ENCODE peak calls at places on chromosomes 13 and 19, in five cellular contexts. One of them, this sample, is unnamed.

GRCh38 chr13:79463604-79464003 is 17.4 kb upstream of the NDFIP2 start:
- DNase-seq in nephron progenitor cell: no peak
- DNase-seq in heart left ventricle: no peak
- DNase-seq in endodermal cell: no peak
- DNase-seq in GM23338: no peak
- DNase-seq in this sample: no peak

GRCh38 chr19:38711726-38712153 is 32.5 kb downstream of the CAPN12 start:
- DNase-seq in heart left ventricle: peak; percentile 55
- DNase-seq in GM23338: no peak
- DNase-seq in nephron progenitor cell: no peak
- DNase-seq in endodermal cell: no peak
- DNase-seq in this sample: no peak

GRCh38 chr13:113453962-113454361 is 674 bp upstream of the ADPRHL1 start:
- DNase-seq in GM23338: no peak
- DNase-seq in endodermal cell: no peak
- DNase-seq in heart left ventricle: no peak
- DNase-seq in nephron progenitor cell: no peak
- DNase-seq in this sample: no peak

GRCh38 chr19:2261438-2262172 is 5.4 kb upstream of the JSRP1 start:
- DNase-seq in nephron progenitor cell: no peak
- DNase-seq in heart left ventricle: no peak
- DNase-seq in endodermal cell: peak; percentile 84
- DNase-seq in GM23338: peak; percentile 66
- DNase-seq in this sample: no peak

GRCh38 chr13:113764793-113765190 is 5.8 kb downstream of the TMEM255B start:
- DNase-seq in nephron progenitor cell: no peak
- DNase-seq in heart left ventricle: no peak
- DNase-seq in GM23338: no peak
- DNase-seq in endodermal cell: peak; percentile 23
- DNase-seq in this sample: no peak

GRCh38 chr19:1279782-1280341 is 4.5 kb downstream of the FAM174C start:
- DNase-seq in endodermal cell: peak; percentile 96
- DNase-seq in nephron progenitor cell: peak; percentile 89
- DNase-seq in GM23338: peak; percentile 86
- DNase-seq in heart left ventricle: peak; percentile 84
- DNase-seq in this sample: peak; percentile 87

GRCh38 chr19:46611791-46612190 is 10.7 kb downstream of the CALM3 start:
- DNase-seq in endodermal cell: peak; percentile 37
- DNase-seq in heart left ventricle: no peak
- DNase-seq in nephron progenitor cell: no peak
- DNase-seq in GM23338: no peak
- DNase-seq in this sample: no peak

GRCh38 chr19:36916991-36917390 is 859 bp downstream of the ZNF568 start:
- DNase-seq in GM23338: peak; percentile 20
- DNase-seq in nephron progenitor cell: no peak
- DNase-seq in heart left ventricle: no peak
- DNase-seq in endodermal cell: peak; percentile 39
- DNase-seq in this sample: no peak

GRCh38 chr13:113648218-113648615 is 9.8 kb downstream of the ATP4B start:
- DNase-seq in GM23338: no peak
- DNase-seq in endodermal cell: peak; percentile 34
- DNase-seq in nephron progenitor cell: no peak
- DNase-seq in heart left ventricle: peak; percentile 8
- DNase-seq in this sample: no peak

GRCh38 chr13:108176685-108177274 is 38.6 kb downstream of the LIG4 start:
- DNase-seq in endodermal cell: peak; percentile 85
- DNase-seq in GM23338: peak; percentile 77
- DNase-seq in heart left ventricle: no peak
- DNase-seq in nephron progenitor cell: peak; percentile 38
- DNase-seq in this sample: peak; percentile 41

GRCh38 chr19:2333807-2334211 is 5.3 kb downstream of the SPPL2B start:
- DNase-seq in endodermal cell: no peak
- DNase-seq in GM23338: no peak
- DNase-seq in heart left ventricle: no peak
- DNase-seq in nephron progenitor cell: no peak
- DNase-seq in this sample: no peak

GRCh38 chr13:45704211-45704739 is 2.2 kb downstream of the CBY2 start:
- DNase-seq in nephron progenitor cell: no peak
- DNase-seq in endodermal cell: no peak
- DNase-seq in GM23338: no peak
- DNase-seq in heart left ventricle: no peak
- DNase-seq in this sample: no peak

GRCh38 chr13:83414393-83414792 is 467.9 kb downstream of the SLITRK1 start:
- DNase-seq in nephron progenitor cell: no peak
- DNase-seq in GM23338: no peak
- DNase-seq in heart left ventricle: no peak
- DNase-seq in endodermal cell: no peak
- DNase-seq in this sample: no peak

GRCh38 chr19:47158367-47158791 is 27.7 kb downstream of the SAE1 start:
- DNase-seq in endodermal cell: no peak
- DNase-seq in GM23338: no peak
- DNase-seq in nephron progenitor cell: no peak
- DNase-seq in heart left ventricle: peak; percentile 18
- DNase-seq in this sample: no peak

GRCh38 chr19:10553943-10554381 is 10.3 kb downstream of the ATG4D start:
- DNase-seq in heart left ventricle: no peak
- DNase-seq in nephron progenitor cell: no peak
- DNase-seq in GM23338: no peak
- DNase-seq in endodermal cell: no peak
- DNase-seq in this sample: peak; percentile 71

GRCh38 chr13:99991013-99991805 is 9.6 kb downstream of the ZIC2 start:
- DNase-seq in nephron progenitor cell: peak; percentile 21
- DNase-seq in GM23338: peak; percentile 68
- DNase-seq in heart left ventricle: no peak
- DNase-seq in endodermal cell: peak; percentile 85
- DNase-seq in this sample: no peak

GRCh38 chr13:91809161-91809560 is 410.7 kb downstream of the GPC5 start:
- DNase-seq in endodermal cell: no peak
- DNase-seq in GM23338: no peak
- DNase-seq in nephron progenitor cell: no peak
- DNase-seq in heart left ventricle: no peak
- DNase-seq in this sample: no peak

GRCh38 chr19:37227996-37228395 is 10.0 kb downstream of the ZNF383 start:
- DNase-seq in GM23338: peak; percentile 84
- DNase-seq in endodermal cell: peak; percentile 86
- DNase-seq in heart left ventricle: no peak
- DNase-seq in nephron progenitor cell: peak; percentile 19
- DNase-seq in this sample: no peak

GRCh38 chr19:36605839-36606478 is 846 bp downstream of the ZNF382 start:
- DNase-seq in heart left ventricle: no peak
- DNase-seq in GM23338: no peak
- DNase-seq in nephron progenitor cell: no peak
- DNase-seq in endodermal cell: no peak
- DNase-seq in this sample: peak; percentile 43

GRCh38 chr13:77919351-77920294 is 992 bp upstream of the EDNRB start:
- DNase-seq in GM23338: peak; percentile 69
- DNase-seq in heart left ventricle: peak; percentile 64
- DNase-seq in endodermal cell: peak; percentile 81
- DNase-seq in nephron progenitor cell: peak; percentile 46
- DNase-seq in this sample: no peak

GRCh38 chr13:74287672-74288169 is 153.5 kb upstream of the KLF12 start:
- DNase-seq in nephron progenitor cell: peak; percentile 63
- DNase-seq in GM23338: peak; percentile 90
- DNase-seq in heart left ventricle: peak; percentile 80
- DNase-seq in endodermal cell: peak; percentile 78
- DNase-seq in this sample: peak; percentile 30

GRCh38 chr13:113452942-113453901 is at the start of gene ADPRHL1:
- DNase-seq in heart left ventricle: peak; percentile 79
- DNase-seq in GM23338: no peak
- DNase-seq in nephron progenitor cell: peak; percentile 42
- DNase-seq in endodermal cell: no peak
- DNase-seq in this sample: no peak

GRCh38 chr19:33890569-33890968 is 93.9 kb downstream of the KCTD15 start:
- DNase-seq in heart left ventricle: no peak
- DNase-seq in GM23338: no peak
- DNase-seq in endodermal cell: no peak
- DNase-seq in nephron progenitor cell: no peak
- DNase-seq in this sample: no peak

GRCh38 chr19:38617764-38618589 is at the start of gene MAP4K1:
- DNase-seq in heart left ventricle: peak; percentile 57
- DNase-seq in GM23338: peak; percentile 19
- DNase-seq in nephron progenitor cell: no peak
- DNase-seq in endodermal cell: peak; percentile 69
- DNase-seq in this sample: peak; percentile 86

GRCh38 chr19:54248016-54248601 is 5.5 kb upstream of the LILRA6 start:
- DNase-seq in heart left ventricle: peak; percentile 45
- DNase-seq in nephron progenitor cell: no peak
- DNase-seq in GM23338: no peak
- DNase-seq in endodermal cell: peak; percentile 7
- DNase-seq in this sample: no peak

GRCh38 chr19:55723491-55723890 is 14.7 kb downstream of the NLRP9 start:
- DNase-seq in heart left ventricle: no peak
- DNase-seq in endodermal cell: no peak
- DNase-seq in nephron progenitor cell: no peak
- DNase-seq in GM23338: no peak
- DNase-seq in this sample: no peak

GRCh38 chr19:13095934-13096890 is 6.4 kb downstream of the LYL1 start:
- DNase-seq in GM23338: peak; percentile 90
- DNase-seq in heart left ventricle: peak; percentile 46
- DNase-seq in endodermal cell: peak; percentile 92
- DNase-seq in nephron progenitor cell: peak; percentile 71
- DNase-seq in this sample: no peak

GRCh38 chr13:89953581-89953980 is 1393.9 kb upstream of the MIR17HG start:
- DNase-seq in GM23338: no peak
- DNase-seq in nephron progenitor cell: no peak
- DNase-seq in heart left ventricle: no peak
- DNase-seq in endodermal cell: no peak
- DNase-seq in this sample: no peak

GRCh38 chr19:18425515-18426415 is 6.6 kb downstream of the SSBP4 start:
- DNase-seq in GM23338: peak; percentile 26
- DNase-seq in nephron progenitor cell: no peak
- DNase-seq in heart left ventricle: peak; percentile 77
- DNase-seq in endodermal cell: peak; percentile 49
- DNase-seq in this sample: no peak
- TF ChIP-seq CTCF in GM23338: peak; percentile 9
- TF ChIP-seq CTCF in nephron progenitor cell: no peak
- TF ChIP-seq CTCF in heart left ventricle: no peak
- TF ChIP-seq CTCF in endodermal cell: no peak
- TF ChIP-seq CTCF in this sample: no peak

GRCh38 chr13:21675095-21676007 is 4.5 kb downstream of the FGF9 start:
- DNase-seq in nephron progenitor cell: peak; percentile 55
- DNase-seq in heart left ventricle: peak; percentile 52
- DNase-seq in GM23338: peak; percentile 61
- DNase-seq in endodermal cell: peak; percentile 74
- DNase-seq in this sample: peak; percentile 35

GRCh38 chr13:21674271-21675009 is 3.6 kb downstream of the FGF9 start:
- DNase-seq in nephron progenitor cell: peak; percentile 69
- DNase-seq in GM23338: peak; percentile 65
- DNase-seq in heart left ventricle: peak; percentile 38
- DNase-seq in endodermal cell: peak; percentile 72
- DNase-seq in this sample: peak; percentile 30

GRCh38 chr13:21672811-21673591 is 2.1 kb downstream of the FGF9 start:
- DNase-seq in nephron progenitor cell: peak; percentile 18
- DNase-seq in GM23338: no peak
- DNase-seq in endodermal cell: no peak
- DNase-seq in heart left ventricle: no peak
- DNase-seq in this sample: peak; percentile 14

GRCh38 chr13:21671793-21672680 is 1.2 kb downstream of the FGF9 start:
- DNase-seq in endodermal cell: peak; percentile 49
- DNase-seq in GM23338: peak; percentile 46
- DNase-seq in heart left ventricle: no peak
- DNase-seq in nephron progenitor cell: peak; percentile 17
- DNase-seq in this sample: no peak

GRCh38 chr13:21673592-21674270 is 2.9 kb downstream of the FGF9 start:
- DNase-seq in heart left ventricle: peak; percentile 47
- DNase-seq in nephron progenitor cell: peak; percentile 71
- DNase-seq in endodermal cell: peak; percentile 84
- DNase-seq in GM23338: peak; percentile 83
- DNase-seq in this sample: peak; percentile 71
- TF ChIP-seq CTCF in heart left ventricle: peak; percentile 25
- TF ChIP-seq CTCF in nephron progenitor cell: no peak
- TF ChIP-seq CTCF in endodermal cell: peak; percentile 56
- TF ChIP-seq CTCF in GM23338: no peak
- TF ChIP-seq CTCF in this sample: no peak

GRCh38 chr13:60629158-60629557 is 232.1 kb downstream of the TDRD3 start:
- DNase-seq in heart left ventricle: no peak
- DNase-seq in GM23338: peak; percentile 16
- DNase-seq in endodermal cell: no peak
- DNase-seq in nephron progenitor cell: no peak
- DNase-seq in this sample: no peak

GRCh38 chr13:60623131-60623530 is 226.1 kb downstream of the TDRD3 start:
- DNase-seq in GM23338: no peak
- DNase-seq in endodermal cell: no peak
- DNase-seq in heart left ventricle: no peak
- DNase-seq in nephron progenitor cell: no peak
- DNase-seq in this sample: no peak

DNA sequence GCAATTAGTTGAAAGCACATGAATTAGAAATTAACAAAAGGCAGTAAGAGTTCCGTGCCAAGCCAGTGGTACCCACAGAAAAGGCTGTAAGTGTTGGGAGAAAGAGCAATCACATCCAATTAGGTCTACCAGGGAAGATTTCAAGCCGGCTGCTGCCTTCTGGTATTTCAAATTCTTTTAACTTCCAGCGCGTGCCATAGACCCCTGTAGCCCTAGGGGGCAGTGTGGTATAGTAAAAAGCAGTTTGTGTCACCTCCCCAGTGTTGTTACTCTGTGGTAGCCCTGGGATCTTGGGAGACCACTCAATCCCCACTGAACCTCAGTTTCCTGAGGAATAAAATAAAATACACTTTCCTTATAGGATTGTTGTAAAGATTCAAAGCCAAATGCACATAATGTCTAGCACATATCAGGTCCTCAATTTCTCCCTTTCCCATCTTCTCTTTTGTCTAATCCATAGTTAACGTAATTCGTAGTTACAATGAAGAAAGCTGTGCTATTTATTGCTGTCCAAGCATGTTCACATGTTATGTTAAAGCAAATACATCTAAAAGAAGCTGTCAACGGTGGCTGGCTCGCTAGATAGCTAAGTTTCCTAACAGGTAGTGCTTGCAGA is 230.2 kb downstream of the TDRD3 start:
- DNase-seq in nephron progenitor cell: peak; percentile 64
- DNase-seq in heart left ventricle: no peak
- DNase-seq in GM23338: peak; percentile 91
- DNase-seq in endodermal cell: peak; percentile 91
- DNase-seq in this sample: peak; percentile 7
- TF ChIP-seq CTCF in nephron progenitor cell: peak; percentile 90
- TF ChIP-seq CTCF in heart left ventricle: peak; percentile 55
- TF ChIP-seq CTCF in GM23338: peak; percentile 91
- TF ChIP-seq CTCF in endodermal cell: peak; percentile 96
- TF ChIP-seq CTCF in this sample: peak; percentile 59

GRCh38 chr13:106145997-106146864 is 389.2 kb downstream of the EFNB2 start:
- DNase-seq in heart left ventricle: no peak
- DNase-seq in GM23338: no peak
- DNase-seq in nephron progenitor cell: no peak
- DNase-seq in endodermal cell: peak; percentile 55
- DNase-seq in this sample: no peak
- TF ChIP-seq CTCF in heart left ventricle: no peak
- TF ChIP-seq CTCF in GM23338: peak; percentile 28
- TF ChIP-seq CTCF in nephron progenitor cell: no peak
- TF ChIP-seq CTCF in endodermal cell: peak; percentile 73
- TF ChIP-seq CTCF in this sample: no peak

This sample was measured in GM10248.